ENCODE peak calls at places on chromosome X, in four cellular contexts. One of them, this sample, is unnamed.

GRCh38 chrX:155148724-155149537 is 67.3 kb upstream of the VBP1 start:
- DNase-seq in spleen: no peak
- DNase-seq in HFFc6: peak; percentile 12
- DNase-seq in astrocyte of the spinal cord: peak; percentile 8
- DNase-seq in this sample: no peak

GRCh38 chrX:10177620-10178019 is 20.8 kb downstream of the CLCN4 start:
- DNase-seq in astrocyte of the spinal cord: no peak
- DNase-seq in HFFc6: no peak
- DNase-seq in spleen: no peak
- DNase-seq in this sample: peak; percentile 56

GRCh38 chrX:149040873-149041535 is 464.1 kb downstream of the IDS start:
- DNase-seq in spleen: no peak
- DNase-seq in astrocyte of the spinal cord: peak; percentile 5
- DNase-seq in HFFc6: no peak
- DNase-seq in this sample: no peak

GRCh38 chrX:8191022-8191421 is 20.0 kb upstream of the VCX2 start:
- DNase-seq in astrocyte of the spinal cord: no peak
- DNase-seq in spleen: no peak
- DNase-seq in HFFc6: no peak
- DNase-seq in this sample: no peak

GRCh38 chrX:1486749-1487361 is 34.1 kb upstream of the ASMTL start:
- DNase-seq in spleen: peak; percentile 81
- DNase-seq in astrocyte of the spinal cord: no peak
- DNase-seq in HFFc6: no peak
- DNase-seq in this sample: no peak

GRCh38 chrX:74179936-74180454 is 124.0 kb upstream of the ZCCHC13 start:
- DNase-seq in astrocyte of the spinal cord: no peak
- DNase-seq in HFFc6: no peak
- DNase-seq in spleen: no peak
- DNase-seq in this sample: no peak

GRCh38 chrX:102624105-102624504 is 24.8 kb downstream of the ARMCX5 start:
- DNase-seq in HFFc6: no peak
- DNase-seq in spleen: no peak
- DNase-seq in astrocyte of the spinal cord: no peak
- DNase-seq in this sample: no peak

GRCh38 chrX:6758234-6758633 is 223.3 kb upstream of the VCX3A start:
- DNase-seq in HFFc6: no peak
- DNase-seq in spleen: no peak
- DNase-seq in astrocyte of the spinal cord: no peak
- DNase-seq in this sample: no peak

GRCh38 chrX:28590394-28590793 is 3.1 kb downstream of the IL1RAPL1 start:
- DNase-seq in spleen: no peak
- DNase-seq in astrocyte of the spinal cord: no peak
- DNase-seq in HFFc6: no peak
- DNase-seq in this sample: no peak
- TF ChIP-seq CTCF in spleen: no peak
- TF ChIP-seq CTCF in astrocyte of the spinal cord: peak; percentile 13
- TF ChIP-seq CTCF in HFFc6: no peak
- TF ChIP-seq CTCF in this sample: no peak

GRCh38 chrX:110442631-110443030 is 84.0 kb downstream of the RTL9 start:
- DNase-seq in HFFc6: peak; percentile 33
- DNase-seq in astrocyte of the spinal cord: peak; percentile 28
- DNase-seq in spleen: no peak
- DNase-seq in this sample: no peak
- TF ChIP-seq CTCF in HFFc6: peak; percentile 58
- TF ChIP-seq CTCF in astrocyte of the spinal cord: peak; percentile 32
- TF ChIP-seq CTCF in spleen: no peak
- TF ChIP-seq CTCF in this sample: peak; percentile 16

DNA sequence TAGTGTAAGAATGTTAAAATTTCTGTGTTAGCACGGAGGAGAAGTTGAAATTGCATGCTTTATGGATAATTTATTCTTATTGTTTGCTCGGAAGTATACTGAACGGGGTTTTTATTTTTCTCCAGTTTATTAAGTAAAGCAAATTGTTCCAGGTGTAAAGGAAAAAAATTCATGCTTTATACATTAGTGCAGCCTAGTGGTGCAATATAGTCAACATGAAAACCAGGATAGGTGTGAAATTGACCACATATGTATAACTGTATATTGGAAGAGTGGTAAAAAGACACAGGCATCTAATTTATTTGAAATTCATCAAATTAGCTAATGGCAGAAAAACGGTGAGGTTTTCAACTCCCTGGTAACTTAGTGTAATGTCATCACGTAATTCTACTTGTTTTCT is 959 bp downstream of the BRS3 start:
- DNase-seq in HFFc6: no peak
- DNase-seq in astrocyte of the spinal cord: no peak
- DNase-seq in spleen: no peak
- DNase-seq in this sample: no peak
- TF ChIP-seq CTCF in HFFc6: no peak
- TF ChIP-seq CTCF in astrocyte of the spinal cord: no peak
- TF ChIP-seq CTCF in spleen: no peak
- TF ChIP-seq CTCF in this sample: no peak

GRCh38 chrX:104486691-104487090 is 79.3 kb upstream of the IL1RAPL2 start:
- DNase-seq in spleen: no peak
- DNase-seq in HFFc6: no peak
- DNase-seq in astrocyte of the spinal cord: no peak
- DNase-seq in this sample: no peak
- TF ChIP-seq CTCF in spleen: no peak
- TF ChIP-seq CTCF in HFFc6: no peak
- TF ChIP-seq CTCF in astrocyte of the spinal cord: no peak
- TF ChIP-seq CTCF in this sample: no peak

DNA sequence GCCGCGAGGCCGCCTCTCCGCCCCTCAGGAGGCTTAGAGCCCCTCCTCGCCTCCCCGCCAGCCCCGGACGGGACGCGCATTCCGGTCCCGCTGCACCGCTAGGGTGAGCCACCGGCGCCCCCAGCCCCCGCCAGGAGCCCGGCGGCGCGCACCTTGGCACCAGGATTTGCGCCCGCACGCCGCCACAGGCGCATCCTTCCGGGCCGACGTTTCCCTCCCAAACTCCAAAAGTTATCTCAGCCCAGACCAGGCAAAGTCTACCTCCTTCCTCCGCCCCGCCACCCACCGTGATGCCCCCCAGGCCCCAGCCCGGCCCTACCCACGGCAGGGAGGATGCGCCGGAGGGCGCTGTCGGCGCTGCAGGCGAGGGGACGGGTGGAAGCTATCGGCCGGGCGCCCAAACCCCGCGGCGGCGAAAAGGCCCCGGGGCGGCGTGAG is 538 bp downstream of the SCML2 start:
- DNase-seq in spleen: peak; percentile 80
- DNase-seq in astrocyte of the spinal cord: no peak
- DNase-seq in HFFc6: no peak
- DNase-seq in this sample: no peak
- TF ChIP-seq CTCF in spleen: no peak
- TF ChIP-seq CTCF in astrocyte of the spinal cord: no peak
- TF ChIP-seq CTCF in HFFc6: peak; percentile 4
- TF ChIP-seq CTCF in this sample: no peak

GRCh38 chrX:13900351-13900750 is 83.5 kb upstream of the GPM6B start:
- DNase-seq in HFFc6: no peak
- DNase-seq in spleen: no peak
- DNase-seq in astrocyte of the spinal cord: no peak
- DNase-seq in this sample: no peak

GRCh38 chrX:13898603-13899002 is 81.7 kb upstream of the GPM6B start:
- DNase-seq in HFFc6: no peak
- DNase-seq in spleen: no peak
- DNase-seq in astrocyte of the spinal cord: no peak
- DNase-seq in this sample: no peak

GRCh38 chrX:13897571-13897970 is 80.7 kb upstream of the GPM6B start:
- DNase-seq in HFFc6: no peak
- DNase-seq in spleen: no peak
- DNase-seq in astrocyte of the spinal cord: no peak
- DNase-seq in this sample: no peak

GRCh38 chrX:13899607-13900006 is 82.7 kb upstream of the GPM6B start:
- DNase-seq in spleen: no peak
- DNase-seq in astrocyte of the spinal cord: peak; percentile 67
- DNase-seq in HFFc6: peak; percentile 5
- DNase-seq in this sample: peak; percentile 28

DNA sequence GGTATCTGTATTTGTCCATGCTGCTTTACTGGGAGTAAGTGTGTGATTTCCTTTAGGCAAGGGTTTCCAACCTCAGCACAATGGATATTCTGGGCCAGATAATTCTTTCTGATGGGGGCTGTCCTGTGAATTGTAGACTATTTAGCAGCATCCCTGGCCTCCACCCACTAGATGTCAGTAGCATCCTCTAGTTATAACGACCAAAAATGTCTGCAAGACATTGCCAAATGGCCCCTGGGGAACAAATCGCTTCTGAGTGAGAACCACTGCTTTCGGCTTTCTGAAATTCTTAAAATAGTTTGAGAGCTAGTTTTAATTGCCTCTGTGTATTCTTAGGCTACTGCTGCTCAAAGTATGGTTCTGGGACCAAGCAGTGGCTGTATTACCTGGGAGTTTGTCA is 81.2 kb upstream of the GPM6B start:
- DNase-seq in astrocyte of the spinal cord: no peak
- DNase-seq in spleen: no peak
- DNase-seq in HFFc6: peak; percentile 9
- DNase-seq in this sample: no peak
- TF ChIP-seq CTCF in astrocyte of the spinal cord: no peak
- TF ChIP-seq CTCF in spleen: no peak
- TF ChIP-seq CTCF in HFFc6: peak; percentile 39
- TF ChIP-seq CTCF in this sample: peak; percentile 16